ENCODE peak calls at places on chromosomes 4 and X, in five cellular contexts. C is GM12878, P is HEK293T, O is H1, T is HepG2. H is an unnamed sample.

GRCh38 chr4:88158360-88159136 is at the start of gene ABCG2:
- DNase-seq in T (peak), O (peak), C (no peak), P (peak), H (peak)

GRCh38 chr4:119207051-119207450 is 5.5 kb upstream of the USP53 start:
- DNase-seq in T (no peak), C (no peak), O (no peak), P (no peak), H (no peak)

GRCh38 chr4:77695769-77696168 is 90.1 kb downstream of the CXCL13 start:
- DNase-seq in O (no peak), T (peak), P (no peak), C (no peak), H (no peak)

GRCh38 chr4:48938831-48939230 is 32.3 kb upstream of the OCIAD2 start:
- DNase-seq in P (no peak), T (no peak), C (no peak), O (no peak), H (no peak)

GRCh38 chr4:186297013-186297645 is 31.1 kb downstream of the F11 start:
- DNase-seq in O (no peak), P (peak), T (peak), C (no peak), H (peak)

GRCh38 chrX:41984628-41985027 is 61.3 kb upstream of the CASK start:
- DNase-seq in C (no peak), T (no peak), P (no peak), O (no peak), H (no peak)

GRCh38 chr4:3291969-3292570 is 751 bp upstream of the RGS12 start:
- DNase-seq in O (peak), T (peak), C (no peak), P (peak), H (no peak)

GRCh38 chr4:85774000-85774399 is 299.1 kb downstream of the ARHGAP24 start:
- DNase-seq in P (no peak), T (no peak), C (no peak), O (no peak), H (no peak)

GRCh38 chr4:38857354-38858096 is 908 bp upstream of the TLR6 start:
- DNase-seq in C (peak), O (no peak), T (no peak), P (no peak), H (no peak)

GRCh38 chrX:39336709-39337294 is 535.5 kb downstream of the MID1IP1 start:
- DNase-seq in O (no peak), P (no peak), C (peak), T (no peak), H (no peak)

GRCh38 chrX:11401966-11402365 is 108.8 kb downstream of the AMELX start:
- DNase-seq in O (no peak), P (no peak), T (no peak), C (no peak), H (no peak)

GRCh38 chr4:61376301-61376700 is 176.2 kb downstream of the ADGRL3 start:
- DNase-seq in O (no peak), T (no peak), C (no peak), P (no peak), H (no peak)

GRCh38 chr4:25981749-25982148 is 67.7 kb downstream of the SMIM20 start:
- DNase-seq in C (no peak), P (no peak), O (no peak), T (no peak), H (no peak)

GRCh38 chr4:118337954-118338353 is 14.8 kb downstream of the PRSS12 start:
- DNase-seq in P (no peak), O (no peak), C (no peak), T (no peak), H (no peak)

GRCh38 chr4:166091914-166092510 is 219.0 kb downstream of the TLL1 start:
- DNase-seq in T (peak), O (no peak), C (no peak), P (peak), H (no peak)

GRCh38 chrX:119654112-119654531 is 38.8 kb downstream of the SEPTIN6 start:
- DNase-seq in C (no peak), P (no peak), T (no peak), O (no peak), H (no peak)

GRCh38 chr4:101328063-101328602 is 19.2 kb downstream of the PPP3CA start:
- DNase-seq in O (no peak), P (no peak), C (peak), T (no peak), H (no peak)

GRCh38 chrX:18887177-18887820 is 96.6 kb downstream of the PHKA2 start:
- DNase-seq in C (no peak), P (no peak), O (peak), T (no peak), H (no peak)
- TF ChIP-seq SUZ12 in C (no peak), P (no peak), O (no peak), T (no peak), H (no peak)

GRCh38 chrX:72568406-72569092 is 4.1 kb downstream of the HDAC8 start:
- DNase-seq in P (no peak), T (no peak), O (no peak), C (no peak), H (no peak)
- TF ChIP-seq SUZ12 in P (no peak), T (no peak), O (no peak), C (no peak), H (no peak)

DNA sequence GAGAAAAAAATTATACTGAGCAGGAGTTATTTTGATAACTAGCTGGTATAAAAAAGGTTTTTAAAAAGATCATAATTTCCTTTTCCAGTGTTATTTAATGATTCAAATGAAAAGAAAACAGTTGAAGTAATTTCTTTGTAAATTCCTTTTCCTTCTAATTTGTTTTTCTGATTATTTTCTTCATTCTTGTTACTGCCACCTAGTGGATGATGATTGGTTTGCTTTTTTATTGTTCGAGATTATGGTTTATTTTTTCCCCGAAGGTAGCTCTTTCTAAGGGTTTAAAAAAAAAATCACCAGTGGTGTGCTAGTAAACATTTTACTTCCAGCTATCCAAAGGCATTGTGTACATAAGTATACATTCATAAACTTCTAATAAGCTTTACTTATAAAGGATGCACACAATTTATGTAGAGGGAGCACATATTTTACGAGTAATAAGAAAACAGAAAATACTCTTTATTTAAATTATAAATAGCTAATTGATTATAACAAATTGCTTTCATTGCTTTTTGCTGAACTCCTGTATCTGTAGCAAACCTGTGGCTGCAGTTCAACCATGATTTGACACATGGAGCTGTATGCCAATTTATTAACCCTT is 98.0 kb upstream of the ANK2 start:
- DNase-seq in T (peak), P (no peak), O (no peak), C (no peak), H (no peak)
- TF ChIP-seq SUZ12 in T (no peak), P (no peak), O (no peak), C (no peak), H (no peak)

GRCh38 chr4:152956650-152957436 is 20.7 kb downstream of the FHDC1 start:
- DNase-seq in O (no peak), P (no peak), C (no peak), T (peak), H (no peak)
- TF ChIP-seq SUZ12 in O (no peak), P (no peak), C (no peak), T (no peak), H (no peak)

DNA sequence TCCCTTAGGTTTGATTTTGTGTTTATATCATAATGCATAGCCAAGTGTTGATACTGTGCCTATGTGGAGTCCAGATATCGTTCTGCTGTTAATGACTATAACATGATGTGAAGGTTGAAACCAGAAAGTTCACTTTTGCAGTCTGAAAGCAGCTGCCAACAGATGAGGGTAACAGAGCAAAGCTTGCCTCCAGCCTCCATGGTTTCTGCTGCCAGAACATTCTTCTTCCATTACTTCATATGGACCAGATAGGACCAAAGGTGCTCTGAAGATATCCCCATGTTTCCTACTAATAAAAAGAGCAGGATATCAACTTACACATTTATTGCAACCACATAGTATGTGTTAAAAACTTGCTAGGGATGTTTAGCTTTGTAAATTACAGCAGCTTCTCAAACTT is 394.1 kb downstream of the SPRY1 start:
- DNase-seq in O (no peak), C (no peak), P (no peak), T (no peak), H (no peak)
- TF ChIP-seq SUZ12 in O (no peak), C (no peak), P (no peak), T (no peak), H (no peak)

GRCh38 chr4:13989496-13989895 is 362.0 kb upstream of the BOD1L1 start:
- DNase-seq in T (no peak), O (no peak), C (no peak), P (no peak), H (no peak)

GRCh38 chr4:13988347-13989265 is 361.1 kb upstream of the BOD1L1 start:
- DNase-seq in T (no peak), P (no peak), C (no peak), O (no peak), H (no peak)

GRCh38 chr4:13992041-13992440 is 364.5 kb upstream of the BOD1L1 start:
- DNase-seq in P (no peak), T (no peak), O (no peak), C (no peak), H (no peak)

GRCh38 chr4:13992975-13993495 is 365.5 kb upstream of the BOD1L1 start:
- DNase-seq in O (no peak), C (no peak), P (no peak), T (no peak), H (no peak)

GRCh38 chr4:13990596-13991589 is 363.4 kb upstream of the BOD1L1 start:
- DNase-seq in O (no peak), C (no peak), T (peak), P (no peak), H (no peak)
- TF ChIP-seq SUZ12 in O (no peak), C (no peak), T (no peak), P (no peak), H (no peak)

DNA sequence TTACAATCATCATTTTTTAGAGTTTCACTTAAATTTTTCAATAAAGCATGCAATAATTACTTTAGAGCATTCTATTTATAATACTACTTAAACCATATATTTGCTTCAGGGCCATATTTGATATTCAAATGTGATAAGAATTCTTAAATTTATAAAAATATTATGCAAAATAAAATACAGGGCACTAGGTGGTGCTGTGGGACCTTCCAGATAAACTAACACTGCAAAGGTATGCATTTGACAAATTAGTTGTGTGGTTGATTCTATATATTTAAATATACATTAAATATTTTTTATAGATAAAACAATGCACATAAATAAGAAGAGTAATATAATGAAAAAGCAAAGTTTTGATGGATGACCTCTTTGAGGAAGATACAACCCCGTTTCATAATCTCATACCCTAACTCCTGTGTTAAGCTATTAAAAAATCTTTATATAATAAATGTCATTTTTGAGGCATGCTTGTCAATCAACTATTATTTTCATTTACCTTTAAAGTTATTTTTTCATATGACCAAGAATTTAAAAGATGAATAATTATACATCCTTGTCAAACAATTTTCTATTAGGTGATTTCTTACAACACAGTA is 128.4 kb downstream of the REELD1 start:
- DNase-seq in T (no peak), C (no peak), P (no peak), O (no peak), H (no peak)
- TF ChIP-seq SUZ12 in T (no peak), C (no peak), P (no peak), O (no peak), H (no peak)

H was measured in NT2/D1.